ENCODE peak calls at places on chromosomes 13 and 19, in eight cellular contexts. I, A, F, L, S, W, U and P are unnamed samples.

GRCh38 chr13:46663644-46664043 is 110.7 kb downstream of the LRCH1 start:
- DNase-seq in S (no peak), U (no peak), W (no peak), F (no peak), I (no peak), A (peak), L (no peak), P (no peak)

GRCh38 chr13:22915442-22916082 is 265.2 kb upstream of the SGCG start:
- DNase-seq in U (no peak), S (no peak), A (no peak), L (no peak), W (peak), F (peak), I (no peak), P (no peak)

GRCh38 chr19:49896863-49897621 is at the start of gene IL4I1:
- DNase-seq in I (no peak), F (peak), S (no peak), W (no peak), U (no peak), L (peak), A (no peak), P (peak)

GRCh38 chr19:12956446-12957388 is at the start of gene GADD45GIP1:
- DNase-seq in L (peak), A (peak), S (peak), I (peak), W (peak), U (no peak), F (peak), P (peak)

GRCh38 chr19:14248578-14249011 is 42.6 kb upstream of the ADGRL1 start:
- DNase-seq in A (no peak), S (peak), I (no peak), U (peak), L (peak), F (peak), W (no peak), P (peak)

GRCh38 chr13:45055902-45056648 is 64.2 kb upstream of the GTF2F2 start:
- DNase-seq in A (peak), S (no peak), I (no peak), U (no peak), L (no peak), W (no peak), F (peak), P (no peak)

GRCh38 chr19:44303976-44304568 is 753 bp downstream of the ZNF235 start:
- DNase-seq in A (peak), S (no peak), I (peak), F (no peak), L (no peak), W (no peak), U (no peak), P (no peak)

GRCh38 chr19:3893509-3894179 is 13.2 kb downstream of the ATCAY start:
- DNase-seq in F (no peak), S (no peak), I (no peak), U (peak), A (no peak), W (no peak), L (no peak), P (no peak)

GRCh38 chr13:30039506-30039905 is 189.1 kb upstream of the UBL3 start:
- DNase-seq in S (no peak), L (no peak), U (no peak), A (no peak), F (no peak), I (no peak), W (no peak), P (no peak)

GRCh38 chr13:111528513-111528912 is 208.1 kb downstream of the TEX29 start:
- DNase-seq in A (no peak), U (no peak), S (no peak), L (no peak), F (no peak), I (no peak), W (no peak), P (no peak)

GRCh38 chr13:100674363-100674847 is at the start of gene TMTC4:
- DNase-seq in F (no peak), I (no peak), U (no peak), S (no peak), L (peak), W (no peak), A (no peak), P (no peak)

GRCh38 chr19:58556633-58557252 is 1.7 kb downstream of the UBE2M start:
- DNase-seq in S (no peak), A (no peak), F (no peak), U (no peak), W (no peak), I (no peak), L (no peak), P (no peak)

GRCh38 chr19:15161028-15161984 is 39.5 kb downstream of the NOTCH3 start:
- DNase-seq in I (no peak), L (no peak), W (no peak), A (no peak), F (peak), S (peak), U (no peak), P (no peak)

GRCh38 chr13:112067121-112067741 is at the start of gene SOX1:
- DNase-seq in I (no peak), W (no peak), U (no peak), L (no peak), A (no peak), F (no peak), S (no peak), P (no peak)

GRCh38 chr13:40220299-40220935 is 446.0 kb downstream of the FOXO1 start:
- DNase-seq in U (no peak), W (no peak), S (no peak), I (no peak), A (no peak), F (peak), L (no peak), P (no peak)

GRCh38 chr19:58440556-58440955 is 603 bp upstream of the ZNF132 start:
- DNase-seq in F (no peak), U (no peak), A (no peak), W (no peak), L (no peak), I (no peak), S (no peak), P (no peak)

GRCh38 chr13:20461860-20462532 is 63.7 kb downstream of the CRYL1 start:
- DNase-seq in I (no peak), A (no peak), U (no peak), W (no peak), F (peak), S (no peak), L (no peak), P (no peak)

GRCh38 chr13:73740681-73741080 is 393.5 kb downstream of the KLF12 start:
- DNase-seq in U (no peak), L (no peak), A (no peak), W (no peak), S (no peak), F (peak), I (no peak), P (no peak)

GRCh38 chr13:110483386-110483785 is 78.1 kb downstream of the RAB20 start:
- DNase-seq in U (no peak), S (no peak), A (no peak), I (no peak), F (no peak), W (no peak), L (no peak), P (no peak)

GRCh38 chr19:56211718-56212117 is 9.6 kb downstream of the ZSCAN5C start:
- DNase-seq in L (no peak), F (no peak), U (no peak), S (no peak), W (no peak), I (no peak), A (no peak), P (no peak)